ENCODE peak calls at places on chromosome 17, in four cellular contexts. J is Peyer's patch, T is upper lobe of left lung, B is LoVo. F is an unnamed sample.
A peak's percentile ranks its signal among the peaks of the same experiment; 100 is the strongest.

GRCh38 chr17:19258371-19258770 is 21.2 kb downstream of the EPN2 start:
- DNase-seq in T (no peak), J (no peak), B (no peak), F (no peak)

GRCh38 chr17:9021158-9021984 is at the start of gene NTN1:
- DNase-seq in T (peak; percentile 92), J (peak; percentile 65), B (peak; percentile 44), F (peak; percentile 52)

GRCh38 chr17:64736804-64737492 is 74.8 kb upstream of the SMURF2 start:
- DNase-seq in B (peak; percentile 45), T (no peak), J (peak; percentile 79), F (peak; percentile 52)

GRCh38 chr17:68514809-68515208 is 2.6 kb downstream of the PRKAR1A start:
- DNase-seq in B (no peak), T (no peak), J (no peak), F (no peak)

GRCh38 chr17:64635647-64636305 is 26.3 kb downstream of the SMURF2 start:
- DNase-seq in T (no peak), B (no peak), J (no peak), F (no peak)

GRCh38 chr17:35084987-35085386 is 21.5 kb upstream of the RFFL start:
- DNase-seq in J (no peak), B (peak; percentile 70), T (no peak), F (no peak)

GRCh38 chr17:71251276-71251675 is 869.5 kb upstream of the SOX9 start:
- DNase-seq in J (no peak), B (no peak), T (no peak), F (no peak)

GRCh38 chr17:9402590-9403199 is 172.9 kb downstream of the STX8 start:
- DNase-seq in B (peak; percentile 22), J (peak; percentile 68), T (no peak), F (no peak)

GRCh38 chr17:12958786-12959185 is 59.0 kb downstream of the ELAC2 start:
- DNase-seq in J (no peak), B (no peak), T (peak; percentile 47), F (no peak)

GRCh38 chr17:75596320-75597087 is 8.9 kb downstream of the MYO15B start:
- DNase-seq in B (no peak), J (no peak), T (no peak), F (no peak)

GRCh38 chr17:65156185-65156834 is 19.1 kb downstream of the RGS9 start:
- DNase-seq in T (no peak), J (peak; percentile 86), B (no peak), F (peak; percentile 46)

GRCh38 chr17:27457731-27458523 is 1.7 kb downstream of the KSR1 start:
- DNase-seq in J (no peak), B (peak; percentile 11), T (no peak), F (no peak)

GRCh38 chr17:40901981-40902862 is 17.2 kb upstream of the KRT20 start:
- DNase-seq in J (peak; percentile 81), T (no peak), B (peak; percentile 91), F (no peak)

GRCh38 chr17:48149174-48150106 is 41.9 kb downstream of the SNX11 start:
- DNase-seq in T (no peak), B (no peak), J (no peak), F (no peak)

GRCh38 chr17:68103148-68103547 is 67.6 kb downstream of the KPNA2 start:
- DNase-seq in J (no peak), T (no peak), B (no peak), F (no peak)

GRCh38 chr17:43547659-43548256 is 1.6 kb upstream of the ETV4 start:
- DNase-seq in B (peak; percentile 37), J (no peak), T (no peak), F (no peak)

GRCh38 chr17:51107666-51108227 is 12.9 kb downstream of the SPAG9 start:
- DNase-seq in T (no peak), B (no peak), J (no peak), F (peak; percentile 3)

GRCh38 chr17:49889500-49889899 is 41.6 kb upstream of the TAC4 start:
- DNase-seq in T (no peak), B (no peak), J (no peak), F (no peak)

GRCh38 chr17:48456584-48456983 is 26.6 kb upstream of the SKAP1 start:
- DNase-seq in J (peak; percentile 77), T (no peak), B (peak; percentile 58), F (no peak)

GRCh38 chr17:17423656-17424055 is 53.1 kb upstream of the MED9 start:
- DNase-seq in J (no peak), T (no peak), B (no peak), F (no peak)

GRCh38 chr17:50682938-50683337 is 24.8 kb downstream of the ANKRD40 start:
- DNase-seq in J (no peak), B (no peak), T (no peak), F (no peak)

GRCh38 chr17:73293480-73293911 is 18.3 kb downstream of the CDC42EP4 start:
- DNase-seq in T (no peak), J (peak; percentile 68), B (peak; percentile 23), F (peak; percentile 85)

GRCh38 chr17:64457156-64457555 is 8.2 kb downstream of the MILR1 start:
- DNase-seq in J (no peak), B (no peak), T (no peak), F (no peak)